ENCODE peak calls at places on chromosome 20, in six cellular contexts. C is HepG2, R is HCT116, I is GM23338, F is K562, V is GM12878. T is an unnamed sample.

GRCh38 chr20:51400051-51400926 is 142.2 kb downstream of the NFATC2 start:
- DNase-seq in R (no peak), V (peak), I (no peak), F (no peak), C (no peak), T (no peak)

GRCh38 chr20:61558726-61559125 is 306.7 kb downstream of the CDH4 start:
- DNase-seq in V (no peak), R (no peak), I (no peak), C (no peak), F (no peak), T (no peak)

GRCh38 chr20:9884666-9885065 is 45.8 kb upstream of the PAK5 start:
- DNase-seq in V (no peak), F (no peak), R (no peak), C (no peak), I (peak), T (no peak)

GRCh38 chr20:24977336-24977735 is 15.2 kb downstream of the APMAP start:
- DNase-seq in R (no peak), V (no peak), C (no peak), I (no peak), F (no peak), T (no peak)

GRCh38 chr20:35395728-35396127 is 16.0 kb downstream of the UQCC1 start:
- DNase-seq in I (no peak), V (no peak), C (no peak), F (no peak), R (no peak), T (peak)

GRCh38 chr20:1776608-1777475 is 118.4 kb upstream of the SIRPA start:
- DNase-seq in R (peak), C (peak), V (peak), I (peak), F (peak), T (peak)

GRCh38 chr20:25308671-25309394 is 60.9 kb downstream of the PYGB start:
- DNase-seq in R (peak), I (no peak), V (no peak), F (no peak), C (peak), T (no peak)

GRCh38 chr20:2109425-2110210 is 8.0 kb downstream of the STK35 start:
- DNase-seq in V (no peak), R (no peak), C (no peak), I (no peak), F (no peak), T (no peak)

GRCh38 chr20:49893242-49894072 is 21.9 kb downstream of the SPATA2 start:
- DNase-seq in R (no peak), C (no peak), V (no peak), F (no peak), I (no peak), T (no peak)

GRCh38 chr20:35561268-35561667 is 19.4 kb downstream of the ERGIC3 start:
- DNase-seq in R (no peak), I (peak), V (no peak), C (peak), F (peak), T (peak)

GRCh38 chr20:50919567-50919966 is 11.7 kb downstream of the ADNP start:
- DNase-seq in V (no peak), I (no peak), R (no peak), C (no peak), F (no peak), T (no peak)

GRCh38 chr20:61732511-61733210 is 333.0 kb downstream of the TAF4 start:
- DNase-seq in R (no peak), C (no peak), F (no peak), V (no peak), I (no peak), T (no peak)

GRCh38 chr20:38840053-38840893 is 34.8 kb downstream of the PPP1R16B start:
- DNase-seq in R (no peak), I (no peak), F (peak), V (no peak), C (no peak), T (no peak)

GRCh38 chr20:3758566-3758965 is 9.0 kb downstream of the ADISSP start:
- DNase-seq in V (no peak), R (no peak), F (no peak), I (no peak), C (no peak), T (no peak)

GRCh38 chr20:51752343-51752951 is 15.7 kb downstream of the ATP9A start:
- DNase-seq in R (no peak), F (no peak), I (no peak), V (no peak), C (peak), T (no peak)

GRCh38 chr20:31913431-31914157 is 38.3 kb downstream of the PDRG1 start:
- DNase-seq in C (no peak), F (no peak), R (no peak), V (no peak), I (no peak), T (no peak)

GRCh38 chr20:15446373-15446772 is 1109.0 kb upstream of the FLRT3 start:
- DNase-seq in I (no peak), C (no peak), F (no peak), V (no peak), R (no peak), T (no peak)

GRCh38 chr20:35562541-35563110 is 20.7 kb downstream of the ERGIC3 start:
- DNase-seq in C (no peak), I (no peak), R (no peak), V (no peak), F (no peak), T (no peak)

GRCh38 chr20:49320460-49320859 is 42.6 kb upstream of the ZNFX1 start:
- DNase-seq in V (no peak), I (peak), R (peak), C (peak), F (no peak), T (peak)

GRCh38 chr20:61019322-61019721 is 232.7 kb upstream of the CDH4 start:
- DNase-seq in R (no peak), I (no peak), V (no peak), C (no peak), F (no peak), T (no peak)

GRCh38 chr20:46963196-46963529 is 68.5 kb downstream of the EYA2 start:
- DNase-seq in R (no peak), V (no peak), C (no peak), I (no peak), F (no peak), T (peak)

GRCh38 chr20:35720165-35721123 is 21.2 kb downstream of the ROMO1 start:
- DNase-seq in F (no peak), V (no peak), I (no peak), C (no peak), R (no peak), T (no peak)

GRCh38 chr20:40326794-40327193 is 362.2 kb downstream of the MAFB start:
- DNase-seq in R (no peak), F (no peak), I (no peak), V (no peak), C (no peak), T (no peak)

GRCh38 chr20:38315290-38315966 is 11.5 kb downstream of the BPI start:
- DNase-seq in I (no peak), R (no peak), F (no peak), V (no peak), C (no peak), T (peak)

GRCh38 chr20:29298759-29299613 is 1958.5 kb upstream of the DEFB115 start:
- DNase-seq in R (no peak), I (no peak), V (no peak), C (no peak), F (no peak), T (no peak)

GRCh38 chr20:62823688-62824475 is 7.0 kb downstream of the COL9A3 start:
- DNase-seq in C (no peak), V (no peak), I (peak), F (no peak), R (no peak), T (no peak)

GRCh38 chr20:57224641-57225138 is 41.8 kb downstream of the BMP7 start:
- DNase-seq in C (no peak), F (no peak), I (no peak), V (no peak), R (no peak), T (peak)

GRCh38 chr20:63553933-63554290 is at the start of gene FNDC11:
- DNase-seq in V (no peak), I (peak), C (no peak), R (no peak), F (peak), T (peak)

DNA sequence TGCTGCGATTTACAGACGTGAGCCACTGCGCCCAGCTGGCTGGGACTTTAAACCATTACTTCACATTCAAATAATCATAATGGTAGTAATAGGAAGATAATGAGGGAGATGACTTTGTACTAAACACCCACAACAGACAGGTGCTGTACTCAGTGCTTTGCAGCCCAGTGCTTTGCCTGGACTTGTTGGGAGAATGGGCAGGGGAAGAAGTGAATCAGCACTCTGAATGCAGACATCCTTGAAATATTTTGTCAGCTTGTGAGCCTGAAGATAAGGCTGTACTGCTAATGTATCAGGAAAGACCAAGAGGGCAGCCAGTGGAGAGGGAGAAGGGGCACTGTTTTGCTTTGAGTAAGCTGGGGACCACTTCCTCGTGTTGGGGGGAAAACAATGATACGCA is 17.4 kb downstream of the NKX2-2 start:
- DNase-seq in F (no peak), I (no peak), V (no peak), C (no peak), R (no peak), T (no peak)
- H2AFZ ChIP-seq in F (no peak), I (peak), V (no peak), C (no peak), R (no peak), T (no peak)

DNA sequence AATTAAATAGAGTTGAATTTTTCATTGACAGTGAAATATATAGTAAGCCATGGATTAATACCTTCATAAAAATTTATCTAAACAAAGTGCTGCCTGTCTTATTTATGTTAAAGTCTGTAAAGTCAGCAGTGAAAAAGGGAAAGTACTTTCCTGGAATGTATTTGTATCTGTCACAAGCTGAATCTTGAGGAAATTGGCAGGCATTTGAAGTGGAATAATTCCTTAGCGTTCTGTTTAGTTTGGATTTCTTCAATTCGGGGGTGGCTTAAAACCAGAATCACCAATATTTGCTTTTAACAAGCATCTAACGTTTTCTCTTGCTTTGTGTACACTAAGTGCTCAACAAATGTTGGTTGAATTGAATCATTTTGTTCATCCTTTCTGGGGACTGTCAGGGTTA is 2.2 kb upstream of the NPEPL1 start:
- DNase-seq in V (no peak), R (no peak), I (no peak), F (no peak), C (no peak), T (no peak)
- TF ChIP-seq REST in V (no peak), R (no peak), I (no peak), F (no peak), C (no peak), T (no peak)

GRCh38 chr20:44648579-44648978 is 2.9 kb downstream of the ADA start:
- DNase-seq in C (peak), F (no peak), V (no peak), R (no peak), I (peak), T (no peak)

GRCh38 chr20:44649976-44650375 is 1.5 kb downstream of the ADA start:
- DNase-seq in C (no peak), V (no peak), R (no peak), F (no peak), I (no peak), T (no peak)

GRCh38 chr20:44650777-44651493 is 564 bp downstream of the ADA start:
- DNase-seq in I (peak), V (no peak), R (no peak), F (no peak), C (no peak), T (no peak)

GRCh38 chr20:44653536-44653935 is 2.0 kb upstream of the ADA start:
- DNase-seq in I (no peak), F (no peak), R (no peak), C (no peak), V (no peak), T (no peak)

GRCh38 chr20:44651507-44652373 is at the start of gene ADA:
- DNase-seq in V (no peak), I (peak), F (peak), C (peak), R (no peak), T (peak)
- H2AFZ ChIP-seq in V (peak), I (peak), F (peak), C (peak), R (peak), T (peak)

GRCh38 chr20:17442588-17442987 is 88.6 kb downstream of the BFSP1 start:
- DNase-seq in C (peak), I (peak), F (peak), R (peak), V (no peak), T (no peak)
- TF ChIP-seq REST in C (no peak), I (no peak), F (no peak), R (no peak), V (no peak), T (no peak)

DNA sequence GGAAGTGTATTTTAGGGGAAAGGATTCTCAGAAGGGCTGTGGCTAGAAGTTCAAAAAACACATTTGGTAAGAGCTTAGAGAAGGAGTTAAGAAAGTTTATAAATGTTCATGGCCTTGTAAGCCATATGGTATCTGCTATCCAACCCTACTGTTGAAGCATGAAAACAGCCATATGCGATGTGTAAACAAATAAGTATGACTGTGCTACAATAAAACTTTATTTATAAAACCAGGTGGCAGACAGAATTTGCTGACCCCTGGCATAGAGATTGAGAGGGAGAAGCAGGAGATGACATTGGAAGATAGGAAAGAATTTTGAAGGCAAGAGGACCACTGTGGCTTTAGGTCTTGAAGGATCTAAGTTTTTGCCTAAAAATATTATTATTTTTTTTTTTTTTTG is 583.5 kb downstream of the DOK5 start:
- DNase-seq in F (no peak), R (no peak), I (no peak), C (no peak), V (no peak), T (no peak)
- H2AFZ ChIP-seq in F (peak), R (no peak), I (no peak), C (no peak), V (no peak), T (no peak)

GRCh38 chr20:45523833-45524232 is 8.4 kb upstream of the SPINT3 start:
- DNase-seq in I (no peak), F (no peak), V (no peak), R (no peak), C (no peak), T (no peak)
- TF ChIP-seq REST in I (no peak), F (no peak), V (no peak), R (no peak), C (no peak), T (no peak)

GRCh38 chr20:356745-357144 is 9.8 kb downstream of the NRSN2 start:
- DNase-seq in R (no peak), C (no peak), V (no peak), I (no peak), F (no peak), T (no peak)

GRCh38 chr20:361562-361961 is 14.7 kb downstream of the NRSN2 start:
- DNase-seq in C (no peak), R (no peak), F (no peak), V (no peak), I (no peak), T (no peak)

GRCh38 chr20:363319-364078 is 16.6 kb downstream of the NRSN2 start:
- DNase-seq in C (peak), F (peak), V (no peak), R (no peak), I (no peak), T (no peak)

GRCh38 chr20:362271-363254 is 15.7 kb downstream of the NRSN2 start:
- DNase-seq in R (peak), V (no peak), F (peak), I (peak), C (peak), T (peak)

GRCh38 chr20:358891-359555 is 12.1 kb downstream of the NRSN2 start:
- DNase-seq in V (no peak), C (no peak), F (no peak), I (no peak), R (no peak), T (no peak)
- H2AFZ ChIP-seq in V (no peak), C (no peak), F (no peak), I (peak), R (no peak), T (no peak)

GRCh38 chr20:59603176-59603575 is 1.2 kb upstream of the PHACTR3 start:
- DNase-seq in I (no peak), F (no peak), C (no peak), R (no peak), V (no peak), T (no peak)
- TF ChIP-seq REST in I (no peak), F (no peak), C (no peak), R (no peak), V (no peak), T (no peak)